ENCODE peak calls at places on chromosomes 4 and X, in nine cellular contexts. One of them, this sample, is unnamed.

GRCh38 chr4:163697121-163697520 is 202.6 kb downstream of the TMA16 start:
- DNase-seq in HEK293T: no peak
- DNase-seq in RPMI7951: peak
- DNase-seq in B cell: no peak
- DNase-seq in ascending aorta: no peak
- DNase-seq in OCI-LY7: no peak
- DNase-seq in foreskin fibroblast: no peak
- DNase-seq in trophoblast cell: peak
- DNase-seq in Right ventricle myocardium superior: no peak
- DNase-seq in this sample: no peak

GRCh38 chr4:183012862-183013855 is 85.9 kb upstream of the WWC2 start:
- DNase-seq in trophoblast cell: no peak
- DNase-seq in B cell: no peak
- DNase-seq in HEK293T: no peak
- DNase-seq in RPMI7951: no peak
- DNase-seq in OCI-LY7: no peak
- DNase-seq in ascending aorta: no peak
- DNase-seq in foreskin fibroblast: no peak
- DNase-seq in Right ventricle myocardium superior: no peak
- DNase-seq in this sample: no peak

GRCh38 chr4:123661080-123661737 is 264.6 kb downstream of the SPRY1 start:
- DNase-seq in ascending aorta: no peak
- DNase-seq in HEK293T: no peak
- DNase-seq in foreskin fibroblast: peak
- DNase-seq in Right ventricle myocardium superior: no peak
- DNase-seq in RPMI7951: peak
- DNase-seq in OCI-LY7: peak
- DNase-seq in B cell: no peak
- DNase-seq in trophoblast cell: no peak
- DNase-seq in this sample: no peak

GRCh38 chr4:24642941-24643628 is 58.7 kb upstream of the DHX15 start:
- DNase-seq in RPMI7951: no peak
- DNase-seq in Right ventricle myocardium superior: no peak
- DNase-seq in OCI-LY7: no peak
- DNase-seq in trophoblast cell: peak
- DNase-seq in foreskin fibroblast: peak
- DNase-seq in B cell: no peak
- DNase-seq in HEK293T: no peak
- DNase-seq in ascending aorta: no peak
- DNase-seq in this sample: no peak

GRCh38 chr4:119597377-119597776 is 31.2 kb downstream of the PDE5A start:
- DNase-seq in ascending aorta: no peak
- DNase-seq in foreskin fibroblast: peak
- DNase-seq in trophoblast cell: no peak
- DNase-seq in OCI-LY7: no peak
- DNase-seq in HEK293T: no peak
- DNase-seq in B cell: no peak
- DNase-seq in RPMI7951: peak
- DNase-seq in Right ventricle myocardium superior: no peak
- DNase-seq in this sample: no peak

GRCh38 chrX:28188526-28188925 is 207.3 kb upstream of the DCAF8L1 start:
- DNase-seq in trophoblast cell: no peak
- DNase-seq in HEK293T: no peak
- DNase-seq in B cell: no peak
- DNase-seq in Right ventricle myocardium superior: no peak
- DNase-seq in RPMI7951: no peak
- DNase-seq in foreskin fibroblast: no peak
- DNase-seq in ascending aorta: no peak
- DNase-seq in OCI-LY7: no peak
- DNase-seq in this sample: no peak

GRCh38 chr4:93384211-93384610 is 444.3 kb upstream of the ATOH1 start:
- DNase-seq in B cell: no peak
- DNase-seq in trophoblast cell: no peak
- DNase-seq in Right ventricle myocardium superior: no peak
- DNase-seq in ascending aorta: no peak
- DNase-seq in HEK293T: no peak
- DNase-seq in RPMI7951: no peak
- DNase-seq in OCI-LY7: no peak
- DNase-seq in foreskin fibroblast: peak
- DNase-seq in this sample: no peak

GRCh38 chr4:25727711-25728493 is 72.3 kb downstream of the SLC34A2 start:
- DNase-seq in OCI-LY7: no peak
- DNase-seq in foreskin fibroblast: no peak
- DNase-seq in B cell: no peak
- DNase-seq in ascending aorta: no peak
- DNase-seq in HEK293T: no peak
- DNase-seq in RPMI7951: no peak
- DNase-seq in Right ventricle myocardium superior: no peak
- DNase-seq in trophoblast cell: no peak
- DNase-seq in this sample: no peak